ENCODE peak calls at places on chromosomes 4 and X, in six cellular contexts. V is iPS-NIHi11, M is GM10248, K is lower leg skin, A is NCI-H2081, X is NCI-H82. N is an unnamed sample.

GRCh38 chr4:45072981-45073380 is 346.6 kb upstream of the GNPDA2 start:
- DNase-seq in A (no peak), X (no peak), M (no peak), V (no peak), K (no peak), N (no peak)

GRCh38 chrX:15619053-15619772 is 18.5 kb upstream of the ACE2 start:
- DNase-seq in M (no peak), X (no peak), V (peak), A (no peak), K (no peak), N (no peak)

GRCh38 chrX:21975827-21976226 is 35.3 kb downstream of the SMS start:
- DNase-seq in V (no peak), A (no peak), X (peak), K (no peak), M (no peak), N (peak)

GRCh38 chr4:52408037-52408436 is 251.1 kb downstream of the USP46 start:
- DNase-seq in M (no peak), V (no peak), X (no peak), A (no peak), K (no peak), N (no peak)

GRCh38 chr4:2266181-2266580 is 4.3 kb upstream of the MXD4 start:
- DNase-seq in K (no peak), X (no peak), M (no peak), A (no peak), V (peak), N (no peak)

GRCh38 chrX:3589474-3589873 is 124.0 kb downstream of the PRKX start:
- DNase-seq in X (no peak), A (no peak), V (no peak), K (no peak), M (no peak), N (no peak)

GRCh38 chr4:145107126-145107525 is 9.0 kb downstream of the ABCE1 start:
- DNase-seq in A (no peak), K (no peak), X (no peak), V (no peak), M (no peak), N (no peak)

GRCh38 chr4:56026596-56026995 is 77.9 kb downstream of the CEP135 start:
- DNase-seq in X (peak), M (no peak), K (no peak), A (no peak), V (no peak), N (no peak)

GRCh38 chrX:69285881-69286545 is 120.8 kb upstream of the PJA1 start:
- DNase-seq in M (peak), K (peak), A (peak), X (peak), V (peak), N (peak)

GRCh38 chr4:6907658-6908191 is 1.9 kb upstream of the TBC1D14 start:
- DNase-seq in X (peak), K (peak), V (peak), M (no peak), A (peak), N (no peak)

GRCh38 chr4:80963051-80963450 is 67.5 kb upstream of the BMP3 start:
- DNase-seq in K (no peak), M (no peak), X (peak), A (no peak), V (no peak), N (no peak)

GRCh38 chr4:162406637-162407370 is 243.0 kb upstream of the FSTL5 start:
- DNase-seq in K (no peak), X (peak), M (no peak), V (no peak), A (no peak), N (no peak)

GRCh38 chrX:64792598-64793337 is 183.5 kb downstream of the ZC4H2 start:
- DNase-seq in V (peak), K (no peak), X (no peak), A (no peak), M (no peak), N (no peak)

GRCh38 chr4:116603096-116603495 is 482.3 kb downstream of the TRAM1L1 start:
- DNase-seq in V (no peak), M (no peak), A (no peak), X (no peak), K (no peak), N (no peak)

GRCh38 chr4:156496797-156497196 is 474.8 kb downstream of the PDGFC start:
- DNase-seq in K (no peak), M (no peak), V (no peak), X (no peak), A (no peak), N (no peak)

GRCh38 chrX:148661035-148661434 is 160.6 kb downstream of the AFF2 start:
- DNase-seq in K (no peak), A (no peak), V (no peak), M (no peak), X (no peak), N (no peak)

GRCh38 chr4:48403358-48403757 is 62.0 kb downstream of the SLAIN2 start:
- DNase-seq in X (no peak), K (no peak), V (no peak), A (no peak), M (no peak), N (no peak)

GRCh38 chrX:21412029-21412428 is 37.8 kb downstream of the CNKSR2 start:
- DNase-seq in X (no peak), K (no peak), A (no peak), M (no peak), V (no peak), N (no peak)

GRCh38 chr4:91302120-91302519 is 1001.6 kb upstream of the GRID2 start:
- DNase-seq in V (no peak), M (no peak), K (no peak), X (no peak), A (no peak), N (no peak)

GRCh38 chrX:46561931-46562721 is 11.4 kb upstream of the CHST7 start:
- DNase-seq in V (no peak), K (peak), A (no peak), M (peak), X (no peak), N (no peak)

GRCh38 chr4:114136067-114136466 is 156.6 kb upstream of the ARSJ start:
- DNase-seq in M (no peak), A (no peak), K (no peak), V (no peak), X (no peak), N (no peak)

GRCh38 chr4:110733901-110734300 is 111.0 kb upstream of the PITX2 start:
- DNase-seq in M (no peak), V (no peak), A (no peak), X (no peak), K (no peak), N (no peak)

GRCh38 chr4:147313114-147313513 is 167.8 kb upstream of the EDNRA start:
- DNase-seq in X (no peak), M (no peak), K (no peak), V (no peak), A (no peak), N (no peak)